ENCODE peak calls at places on chromosomes 11 and 22, in ten cellular contexts. K is fibroblast of mammary gland, U is fibroblast of villous mesenchyme, I is right lobe of liver, O is thoracic aorta, W is tibial nerve, R is epithelial cell of esophagus, M is SK-N-SH, Q is fibroblast of pulmonary artery, J is LNCaP clone FGC. D is an unnamed sample.

GRCh38 chr11:106594751-106595351 is 423.4 kb downstream of the GUCY1A2 start:
- DNase-seq in K (no peak), U (no peak), I (no peak), O (no peak), W (no peak), R (no peak), M (no peak), Q (no peak), J (no peak), D (no peak)

GRCh38 chr22:43733138-43733537 is 79.0 kb downstream of the EFCAB6 start:
- DNase-seq in K (no peak), U (no peak), I (no peak), O (no peak), W (no peak), R (no peak), M (no peak), Q (no peak), J (peak), D (no peak)

GRCh38 chr11:130211144-130211543 is 51.6 kb downstream of the ST14 start:
- DNase-seq in K (no peak), U (no peak), I (no peak), O (no peak), W (no peak), R (no peak), M (no peak), Q (no peak), J (no peak), D (no peak)

GRCh38 chr22:41940853-41941765 is 5.8 kb downstream of the CENPM start:
- DNase-seq in K (peak), U (peak), I (peak), O (peak), W (peak), R (peak), M (peak), Q (peak), J (peak), D (peak)

GRCh38 chr11:34564807-34565241 is 51.2 kb upstream of the ELF5 start:
- DNase-seq in K (no peak), U (no peak), I (no peak), O (no peak), W (no peak), R (peak), M (no peak), Q (no peak), J (no peak), D (no peak)

GRCh38 chr11:11218287-11218986 is 134.6 kb downstream of the CSNK2A3 start:
- DNase-seq in K (no peak), U (no peak), I (no peak), O (no peak), W (no peak), R (no peak), M (no peak), Q (no peak), J (peak), D (no peak)

GRCh38 chr11:9446230-9446629 is 14.6 kb upstream of the ZNF143 start:
- DNase-seq in K (no peak), U (no peak), I (no peak), O (no peak), W (no peak), R (no peak), M (no peak), Q (no peak), J (no peak), D (no peak)

GRCh38 chr11:76830639-76831312 is 29.9 kb upstream of the ACER3 start:
- DNase-seq in K (peak), U (peak), I (no peak), O (no peak), W (no peak), R (peak), M (peak), Q (peak), J (no peak), D (peak)

GRCh38 chr22:40578171-40578570 is 58.3 kb downstream of the MRTFA start:
- DNase-seq in K (no peak), U (no peak), I (no peak), O (no peak), W (no peak), R (no peak), M (no peak), Q (no peak), J (no peak), D (no peak)

GRCh38 chr11:31973175-31973574 is 117.7 kb upstream of the RCN1 start:
- DNase-seq in K (no peak), U (no peak), I (no peak), O (no peak), W (no peak), R (peak), M (no peak), Q (no peak), J (no peak), D (no peak)

GRCh38 chr22:44093791-44094190 is 69.7 kb downstream of the PARVB start:
- DNase-seq in K (no peak), U (no peak), I (no peak), O (no peak), W (no peak), R (no peak), M (no peak), Q (no peak), J (no peak), D (no peak)

GRCh38 chr11:105132716-105133511 is 6.7 kb downstream of the CARD18 start:
- DNase-seq in K (peak), U (peak), I (no peak), O (no peak), W (no peak), R (peak), M (no peak), Q (peak), J (no peak), D (peak)

GRCh38 chr11:2581151-2581930 is 118.5 kb downstream of the KCNQ1OT1 start:
- DNase-seq in K (no peak), U (no peak), I (peak), O (no peak), W (no peak), R (no peak), M (peak), Q (no peak), J (no peak), D (no peak)

GRCh38 chr11:125481531-125481930 is 14.5 kb downstream of the FEZ1 start:
- DNase-seq in K (no peak), U (no peak), I (no peak), O (no peak), W (no peak), R (peak), M (peak), Q (no peak), J (no peak), D (no peak)

GRCh38 chr11:86940122-86940777 is 14.9 kb downstream of the FZD4 start:
- DNase-seq in K (peak), U (peak), I (no peak), O (no peak), W (peak), R (no peak), M (no peak), Q (peak), J (no peak), D (peak)

GRCh38 chr11:64021742-64022067 is 14.0 kb upstream of the FLRT1 start:
- DNase-seq in K (no peak), U (no peak), I (no peak), O (no peak), W (no peak), R (peak), M (no peak), Q (no peak), J (no peak), D (no peak)

GRCh38 chr11:4482445-4482844 is at the start of gene OR52K1:
- DNase-seq in K (no peak), U (no peak), I (no peak), O (no peak), W (no peak), R (no peak), M (no peak), Q (no peak), J (no peak), D (no peak)

GRCh38 chr11:1235615-1236315 is 12.9 kb downstream of the MUC5B start:
- DNase-seq in K (no peak), U (no peak), I (peak), O (no peak), W (no peak), R (no peak), M (peak), Q (no peak), J (no peak), D (no peak)

GRCh38 chr11:72599325-72600117 is 74.7 kb downstream of the PDE2A start:
- DNase-seq in K (no peak), U (no peak), I (no peak), O (no peak), W (no peak), R (no peak), M (no peak), Q (no peak), J (no peak), D (no peak)

GRCh38 chr22:34885852-34886251 is 180.1 kb upstream of the ISX start:
- DNase-seq in K (no peak), U (no peak), I (no peak), O (no peak), W (no peak), R (no peak), M (no peak), Q (no peak), J (no peak), D (no peak)

GRCh38 chr22:49961601-49962011 is 1.0 kb downstream of the PIM3 start:
- DNase-seq in K (no peak), U (no peak), I (peak), O (no peak), W (no peak), R (no peak), M (no peak), Q (peak), J (no peak), D (no peak)
- TF ChIP-seq CTCF in K (no peak), U (no peak), I (peak), O (no peak), W (no peak), R (no peak), M (no peak), Q (no peak), J (no peak), D (no peak)

GRCh38 chr11:65041206-65042035 is at the start of gene SAC3D1:
- DNase-seq in K (peak), U (no peak), I (peak), O (no peak), W (no peak), R (peak), M (peak), Q (no peak), J (no peak), D (no peak)
- TF ChIP-seq CTCF in K (no peak), U (no peak), I (no peak), O (no peak), W (no peak), R (no peak), M (no peak), Q (no peak), J (no peak), D (no peak)

GRCh38 chr22:46612341-46612903 is 7.8 kb upstream of the GRAMD4 start:
- DNase-seq in K (no peak), U (no peak), I (no peak), O (no peak), W (no peak), R (no peak), M (no peak), Q (no peak), J (no peak), D (no peak)
- TF ChIP-seq CTCF in K (no peak), U (no peak), I (no peak), O (no peak), W (no peak), R (no peak), M (no peak), Q (no peak), J (no peak), D (no peak)

GRCh38 chr11:83520849-83521248 is 234.7 kb upstream of the CCDC90B start:
- DNase-seq in K (no peak), U (no peak), I (no peak), O (no peak), W (no peak), R (no peak), M (no peak), Q (no peak), J (peak), D (no peak)

GRCh38 chr11:83523676-83524075 is 237.5 kb upstream of the CCDC90B start:
- DNase-seq in K (no peak), U (no peak), I (no peak), O (no peak), W (no peak), R (no peak), M (no peak), Q (no peak), J (no peak), D (no peak)

DNA sequence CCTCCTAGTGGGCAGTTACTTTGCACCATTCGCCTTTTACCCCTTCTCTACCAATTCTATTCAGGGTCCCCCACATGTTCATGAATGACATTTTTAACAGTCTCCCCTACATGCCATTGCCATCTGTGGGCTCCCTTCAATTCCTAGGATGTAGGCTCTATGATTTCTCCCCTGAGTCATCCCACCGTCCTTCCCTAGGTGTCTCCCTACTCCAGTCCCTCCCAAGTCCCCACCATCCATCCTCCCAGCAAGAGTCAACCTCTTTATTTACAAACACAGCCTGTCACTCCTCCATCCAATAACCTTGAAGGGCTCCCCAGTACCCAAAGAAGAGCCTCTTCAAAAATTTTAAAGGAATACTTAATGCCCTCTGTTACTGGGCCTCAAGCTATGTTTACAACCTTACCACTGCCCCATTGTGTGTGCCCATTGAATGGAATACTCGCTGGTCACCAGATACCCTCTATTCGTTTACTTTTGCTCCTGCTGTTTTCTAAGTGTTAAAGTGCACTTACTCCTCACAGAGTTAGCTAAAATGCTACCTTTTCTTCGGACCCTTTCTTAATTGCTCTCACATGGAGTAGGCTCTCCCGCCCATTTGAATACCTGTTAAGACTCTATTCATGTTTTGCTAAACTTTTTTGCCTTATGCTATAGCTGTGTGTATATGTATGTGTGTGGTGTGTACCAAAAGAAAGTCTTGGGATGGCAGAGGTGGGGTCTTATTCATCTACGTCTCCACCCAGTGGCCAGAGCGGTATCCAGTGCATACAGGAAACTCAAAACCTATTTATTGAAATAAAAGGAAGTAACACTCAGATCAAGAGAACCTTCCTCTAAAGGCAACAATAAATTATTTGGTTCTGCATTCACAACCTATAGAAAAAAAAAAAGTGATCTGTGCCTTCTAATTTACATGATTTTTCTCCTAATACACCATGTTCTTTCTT is 235.8 kb upstream of the CCDC90B start:
- DNase-seq in K (peak), U (peak), I (no peak), O (no peak), W (no peak), R (peak), M (peak), Q (no peak), J (no peak), D (peak)
- TF ChIP-seq CTCF in K (peak), U (peak), I (peak), O (no peak), W (no peak), R (peak), M (peak), Q (no peak), J (peak), D (no peak)

GRCh38 chr11:122048401-122048800 is 67.6 kb downstream of the BLID start:
- DNase-seq in K (peak), U (no peak), I (no peak), O (no peak), W (no peak), R (no peak), M (no peak), Q (peak), J (no peak), D (no peak)
- TF ChIP-seq CTCF in K (no peak), U (no peak), I (no peak), O (no peak), W (no peak), R (no peak), M (no peak), Q (no peak), J (no peak), D (no peak)

GRCh38 chr11:118789501-118790356 is 1.2 kb downstream of the DDX6 start:
- DNase-seq in K (peak), U (peak), I (no peak), O (no peak), W (peak), R (peak), M (no peak), Q (peak), J (no peak), D (peak)
- TF ChIP-seq CTCF in K (no peak), U (no peak), I (no peak), O (no peak), W (no peak), R (no peak), M (no peak), Q (no peak), J (no peak), D (no peak)

DNA sequence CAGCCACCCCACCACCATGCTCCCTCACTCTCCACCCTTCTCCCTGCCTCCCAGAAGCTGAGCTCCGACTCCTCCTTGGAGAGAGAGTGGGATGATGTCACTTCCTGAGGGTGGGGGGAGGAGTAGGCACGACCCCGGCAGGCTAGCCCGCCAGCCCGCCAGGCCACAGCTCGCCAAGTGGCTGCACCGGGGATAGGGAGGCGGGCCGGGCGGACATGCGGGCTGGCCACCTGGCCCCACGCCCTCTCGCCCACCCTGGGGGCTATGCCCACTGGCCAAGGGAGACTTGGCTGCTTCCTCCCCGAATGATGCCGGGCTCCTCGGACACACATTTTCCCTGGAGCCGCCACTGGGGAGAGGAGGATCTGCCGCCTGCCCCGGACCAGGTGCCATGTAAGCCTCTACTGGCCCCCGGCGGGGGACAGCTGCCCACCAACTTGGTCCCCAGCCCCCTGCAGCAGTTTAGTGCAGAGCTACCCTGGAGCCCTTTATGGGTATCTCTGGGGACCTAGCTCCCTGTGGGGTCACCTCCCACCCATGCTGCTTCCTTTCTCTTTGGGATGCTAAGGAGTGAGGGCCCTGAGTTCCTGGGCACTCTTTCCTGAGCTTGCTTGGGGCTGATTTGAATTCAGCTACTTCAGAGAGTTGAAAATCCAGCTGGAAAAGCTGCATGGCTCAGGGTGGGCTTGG is 33.7 kb upstream of the MYRF start:
- DNase-seq in K (peak), U (peak), I (no peak), O (no peak), W (no peak), R (peak), M (peak), Q (peak), J (no peak), D (peak)
- TF ChIP-seq CTCF in K (no peak), U (no peak), I (no peak), O (no peak), W (no peak), R (no peak), M (no peak), Q (no peak), J (no peak), D (no peak)

DNA sequence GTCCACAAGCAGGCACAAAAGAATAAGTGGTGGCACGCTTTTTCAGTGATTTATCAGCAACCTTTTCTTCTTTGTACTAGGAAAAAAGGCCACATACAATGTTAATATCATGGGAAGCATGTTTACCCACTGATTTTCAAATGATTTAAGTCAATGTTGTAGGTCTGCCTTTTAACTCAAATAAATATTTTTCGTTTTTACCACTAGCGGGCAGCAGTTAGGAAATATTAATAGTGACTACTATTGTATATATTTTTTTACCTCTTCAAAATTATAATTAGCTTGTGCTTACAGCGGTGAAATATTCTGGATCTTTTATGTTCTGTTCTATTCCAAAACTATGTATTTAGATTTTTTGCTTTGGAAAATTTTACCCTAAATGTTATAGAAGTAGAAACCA is 6.4 kb upstream of the SLC17A6 start:
- DNase-seq in K (no peak), U (no peak), I (no peak), O (no peak), W (no peak), R (no peak), M (no peak), Q (no peak), J (no peak), D (no peak)
- TF ChIP-seq CTCF in K (peak), U (no peak), I (no peak), O (no peak), W (no peak), R (no peak), M (no peak), Q (no peak), J (peak), D (no peak)

D was measured in cardiac fibroblast.